ENCODE peak calls at places on chromosomes 13 and 19, in eight cellular contexts. One of them, this sample, is unnamed.

GRCh38 chr19:38693380-38694223 is 46.2 kb downstream of the ACTN4 start:
- DNase-seq in natural killer cell: peak; percentile 58
- DNase-seq in tibial nerve: no peak
- DNase-seq in mesothelial cell of epicardium: no peak
- DNase-seq in fibroblast of the aortic adventitia: peak; percentile 69
- DNase-seq in CD4-positive, alpha-beta T cell: no peak
- DNase-seq in spleen: peak; percentile 88
- DNase-seq in CD8-positive, alpha-beta T cell: no peak
- DNase-seq in this sample: no peak

GRCh38 chr13:93685900-93686299 is 459.3 kb downstream of the GPC6 start:
- DNase-seq in natural killer cell: no peak
- DNase-seq in tibial nerve: no peak
- DNase-seq in mesothelial cell of epicardium: no peak
- DNase-seq in fibroblast of the aortic adventitia: no peak
- DNase-seq in CD4-positive, alpha-beta T cell: no peak
- DNase-seq in spleen: no peak
- DNase-seq in CD8-positive, alpha-beta T cell: no peak
- DNase-seq in this sample: no peak

GRCh38 chr19:29528350-29528945 is 2.7 kb downstream of the VSTM2B start:
- DNase-seq in natural killer cell: peak; percentile 40
- DNase-seq in tibial nerve: peak; percentile 39
- DNase-seq in mesothelial cell of epicardium: peak; percentile 57
- DNase-seq in fibroblast of the aortic adventitia: peak; percentile 53
- DNase-seq in CD4-positive, alpha-beta T cell: peak; percentile 52
- DNase-seq in spleen: peak; percentile 78
- DNase-seq in CD8-positive, alpha-beta T cell: peak; percentile 2
- DNase-seq in this sample: no peak

GRCh38 chr13:112069063-112069726 is 2.2 kb downstream of the SOX1 start:
- DNase-seq in natural killer cell: no peak
- DNase-seq in tibial nerve: no peak
- DNase-seq in mesothelial cell of epicardium: no peak
- DNase-seq in fibroblast of the aortic adventitia: no peak
- DNase-seq in CD4-positive, alpha-beta T cell: no peak
- DNase-seq in spleen: peak; percentile 47
- DNase-seq in CD8-positive, alpha-beta T cell: no peak
- DNase-seq in this sample: no peak

GRCh38 chr13:35747594-35747993 is 271.1 kb upstream of the MAB21L1 start:
- DNase-seq in natural killer cell: no peak
- DNase-seq in tibial nerve: no peak
- DNase-seq in mesothelial cell of epicardium: no peak
- DNase-seq in fibroblast of the aortic adventitia: peak; percentile 38
- DNase-seq in CD4-positive, alpha-beta T cell: no peak
- DNase-seq in spleen: no peak
- DNase-seq in CD8-positive, alpha-beta T cell: no peak
- DNase-seq in this sample: no peak

GRCh38 chr19:19745496-19746285 is 12.8 kb upstream of the ZNF14 start:
- DNase-seq in natural killer cell: no peak
- DNase-seq in tibial nerve: no peak
- DNase-seq in mesothelial cell of epicardium: no peak
- DNase-seq in fibroblast of the aortic adventitia: no peak
- DNase-seq in CD4-positive, alpha-beta T cell: no peak
- DNase-seq in spleen: no peak
- DNase-seq in CD8-positive, alpha-beta T cell: no peak
- DNase-seq in this sample: no peak

GRCh38 chr19:1453525-1454371 is 3.8 kb downstream of the APC2 start:
- DNase-seq in natural killer cell: no peak
- DNase-seq in tibial nerve: peak; percentile 20
- DNase-seq in mesothelial cell of epicardium: no peak
- DNase-seq in fibroblast of the aortic adventitia: no peak
- DNase-seq in CD4-positive, alpha-beta T cell: no peak
- DNase-seq in spleen: no peak
- DNase-seq in CD8-positive, alpha-beta T cell: no peak
- DNase-seq in this sample: no peak

GRCh38 chr19:53879145-53880037 is 2.6 kb upstream of the PRKCG start:
- DNase-seq in natural killer cell: peak; percentile 79
- DNase-seq in tibial nerve: peak; percentile 88
- DNase-seq in mesothelial cell of epicardium: peak; percentile 96
- DNase-seq in fibroblast of the aortic adventitia: peak; percentile 89
- DNase-seq in CD4-positive, alpha-beta T cell: peak; percentile 81
- DNase-seq in spleen: peak; percentile 96
- DNase-seq in CD8-positive, alpha-beta T cell: peak; percentile 72
- DNase-seq in this sample: peak; percentile 74

GRCh38 chr13:98345103-98345899 is 168.2 kb upstream of the RNF113B start:
- DNase-seq in natural killer cell: no peak
- DNase-seq in tibial nerve: no peak
- DNase-seq in mesothelial cell of epicardium: no peak
- DNase-seq in fibroblast of the aortic adventitia: no peak
- DNase-seq in CD4-positive, alpha-beta T cell: no peak
- DNase-seq in spleen: no peak
- DNase-seq in CD8-positive, alpha-beta T cell: no peak
- DNase-seq in this sample: no peak

GRCh38 chr19:46426035-46426505 is 2.7 kb downstream of the PNMA8C start:
- DNase-seq in natural killer cell: no peak
- DNase-seq in tibial nerve: no peak
- DNase-seq in mesothelial cell of epicardium: no peak
- DNase-seq in fibroblast of the aortic adventitia: no peak
- DNase-seq in CD4-positive, alpha-beta T cell: no peak
- DNase-seq in spleen: no peak
- DNase-seq in CD8-positive, alpha-beta T cell: no peak
- DNase-seq in this sample: no peak

GRCh38 chr13:66560991-66561390 is 669.1 kb downstream of the PCDH9 start:
- DNase-seq in natural killer cell: no peak
- DNase-seq in tibial nerve: no peak
- DNase-seq in mesothelial cell of epicardium: no peak
- DNase-seq in fibroblast of the aortic adventitia: no peak
- DNase-seq in CD4-positive, alpha-beta T cell: no peak
- DNase-seq in spleen: no peak
- DNase-seq in CD8-positive, alpha-beta T cell: no peak
- DNase-seq in this sample: no peak

GRCh38 chr19:35621708-35622107 is 7.1 kb upstream of the RBM42 start:
- DNase-seq in natural killer cell: no peak
- DNase-seq in tibial nerve: no peak
- DNase-seq in mesothelial cell of epicardium: no peak
- DNase-seq in fibroblast of the aortic adventitia: no peak
- DNase-seq in CD4-positive, alpha-beta T cell: no peak
- DNase-seq in spleen: no peak
- DNase-seq in CD8-positive, alpha-beta T cell: no peak
- DNase-seq in this sample: no peak

GRCh38 chr19:35619290-35619923 is 6.9 kb downstream of the HAUS5 start:
- DNase-seq in natural killer cell: no peak
- DNase-seq in tibial nerve: no peak
- DNase-seq in mesothelial cell of epicardium: no peak
- DNase-seq in fibroblast of the aortic adventitia: no peak
- DNase-seq in CD4-positive, alpha-beta T cell: no peak
- DNase-seq in spleen: no peak
- DNase-seq in CD8-positive, alpha-beta T cell: no peak
- DNase-seq in this sample: no peak

GRCh38 chr19:35620001-35620400 is 7.5 kb downstream of the HAUS5 start:
- DNase-seq in natural killer cell: no peak
- DNase-seq in tibial nerve: no peak
- DNase-seq in mesothelial cell of epicardium: no peak
- DNase-seq in fibroblast of the aortic adventitia: no peak
- DNase-seq in CD4-positive, alpha-beta T cell: no peak
- DNase-seq in spleen: no peak
- DNase-seq in CD8-positive, alpha-beta T cell: no peak
- DNase-seq in this sample: no peak

GRCh38 chr19:35615036-35615435 is 2.5 kb downstream of the HAUS5 start:
- DNase-seq in natural killer cell: no peak
- DNase-seq in tibial nerve: no peak
- DNase-seq in mesothelial cell of epicardium: no peak
- DNase-seq in fibroblast of the aortic adventitia: no peak
- DNase-seq in CD4-positive, alpha-beta T cell: no peak
- DNase-seq in spleen: no peak
- DNase-seq in CD8-positive, alpha-beta T cell: no peak
- DNase-seq in this sample: no peak

DNA sequence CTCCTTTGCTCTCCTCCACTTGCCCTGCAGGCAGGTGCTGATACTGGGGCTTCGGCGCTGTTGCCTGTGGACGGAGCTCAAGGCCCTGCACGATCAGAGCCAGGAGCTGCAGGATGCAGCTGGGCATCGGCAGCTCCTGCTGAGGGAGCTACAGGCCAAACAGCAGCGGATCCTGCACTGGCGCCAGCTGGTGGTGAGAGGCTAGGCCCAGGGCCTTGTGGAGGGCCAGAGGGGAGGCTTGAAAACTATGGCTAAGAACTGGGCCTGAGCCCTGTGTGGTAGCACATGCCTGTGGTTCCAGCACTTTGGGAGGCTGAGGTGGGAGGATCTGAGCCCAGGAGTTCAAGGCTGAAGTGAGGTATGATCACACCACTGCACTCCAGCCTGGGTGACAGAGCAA is 6.3 kb downstream of the HAUS5 start:
- DNase-seq in natural killer cell: no peak
- DNase-seq in tibial nerve: no peak
- DNase-seq in mesothelial cell of epicardium: no peak
- DNase-seq in fibroblast of the aortic adventitia: no peak
- DNase-seq in CD4-positive, alpha-beta T cell: no peak
- DNase-seq in spleen: no peak
- DNase-seq in CD8-positive, alpha-beta T cell: no peak
- DNase-seq in this sample: no peak
- TF ChIP-seq CTCF in natural killer cell: no peak
- TF ChIP-seq CTCF in tibial nerve: no peak
- TF ChIP-seq CTCF in mesothelial cell of epicardium: no peak
- TF ChIP-seq CTCF in fibroblast of the aortic adventitia: no peak
- TF ChIP-seq CTCF in CD4-positive, alpha-beta T cell: no peak
- TF ChIP-seq CTCF in spleen: no peak
- TF ChIP-seq CTCF in CD8-positive, alpha-beta T cell: no peak
- TF ChIP-seq CTCF in this sample: no peak

GRCh38 chr13:81487151-81487550 is 1146.2 kb upstream of the SPRY2 start:
- DNase-seq in natural killer cell: no peak
- DNase-seq in tibial nerve: no peak
- DNase-seq in mesothelial cell of epicardium: no peak
- DNase-seq in fibroblast of the aortic adventitia: no peak
- DNase-seq in CD4-positive, alpha-beta T cell: no peak
- DNase-seq in spleen: no peak
- DNase-seq in CD8-positive, alpha-beta T cell: no peak
- DNase-seq in this sample: no peak
- TF ChIP-seq CTCF in natural killer cell: no peak
- TF ChIP-seq CTCF in tibial nerve: no peak
- TF ChIP-seq CTCF in mesothelial cell of epicardium: no peak
- TF ChIP-seq CTCF in fibroblast of the aortic adventitia: no peak
- TF ChIP-seq CTCF in CD4-positive, alpha-beta T cell: no peak
- TF ChIP-seq CTCF in spleen: no peak
- TF ChIP-seq CTCF in CD8-positive, alpha-beta T cell: no peak
- TF ChIP-seq CTCF in this sample: no peak

GRCh38 chr13:113763961-113764792 is 5.2 kb downstream of the TMEM255B start:
- DNase-seq in natural killer cell: no peak
- DNase-seq in tibial nerve: no peak
- DNase-seq in mesothelial cell of epicardium: no peak
- DNase-seq in fibroblast of the aortic adventitia: no peak
- DNase-seq in CD4-positive, alpha-beta T cell: no peak
- DNase-seq in spleen: peak; percentile 56
- DNase-seq in CD8-positive, alpha-beta T cell: no peak
- DNase-seq in this sample: no peak

GRCh38 chr13:113761136-113761535 is 2.1 kb downstream of the TMEM255B start:
- DNase-seq in natural killer cell: no peak
- DNase-seq in tibial nerve: no peak
- DNase-seq in mesothelial cell of epicardium: no peak
- DNase-seq in fibroblast of the aortic adventitia: no peak
- DNase-seq in CD4-positive, alpha-beta T cell: no peak
- DNase-seq in spleen: peak; percentile 64
- DNase-seq in CD8-positive, alpha-beta T cell: no peak
- DNase-seq in this sample: no peak

GRCh38 chr13:113762538-113762937 is 3.5 kb downstream of the TMEM255B start:
- DNase-seq in natural killer cell: no peak
- DNase-seq in tibial nerve: no peak
- DNase-seq in mesothelial cell of epicardium: no peak
- DNase-seq in fibroblast of the aortic adventitia: no peak
- DNase-seq in CD4-positive, alpha-beta T cell: no peak
- DNase-seq in spleen: peak; percentile 40
- DNase-seq in CD8-positive, alpha-beta T cell: no peak
- DNase-seq in this sample: no peak

GRCh38 chr13:113763254-113763653 is 4.2 kb downstream of the TMEM255B start:
- DNase-seq in natural killer cell: no peak
- DNase-seq in tibial nerve: no peak
- DNase-seq in mesothelial cell of epicardium: no peak
- DNase-seq in fibroblast of the aortic adventitia: no peak
- DNase-seq in CD4-positive, alpha-beta T cell: no peak
- DNase-seq in spleen: peak; percentile 51
- DNase-seq in CD8-positive, alpha-beta T cell: no peak
- DNase-seq in this sample: no peak

GRCh38 chr13:113762075-113762474 is 3.0 kb downstream of the TMEM255B start:
- DNase-seq in natural killer cell: no peak
- DNase-seq in tibial nerve: no peak
- DNase-seq in mesothelial cell of epicardium: no peak
- DNase-seq in fibroblast of the aortic adventitia: no peak
- DNase-seq in CD4-positive, alpha-beta T cell: no peak
- DNase-seq in spleen: no peak
- DNase-seq in CD8-positive, alpha-beta T cell: no peak
- DNase-seq in this sample: no peak
- TF ChIP-seq CTCF in natural killer cell: no peak
- TF ChIP-seq CTCF in tibial nerve: no peak
- TF ChIP-seq CTCF in mesothelial cell of epicardium: no peak
- TF ChIP-seq CTCF in fibroblast of the aortic adventitia: no peak
- TF ChIP-seq CTCF in CD4-positive, alpha-beta T cell: no peak
- TF ChIP-seq CTCF in spleen: no peak
- TF ChIP-seq CTCF in CD8-positive, alpha-beta T cell: no peak
- TF ChIP-seq CTCF in this sample: no peak

GRCh38 chr19:12610540-12611360 is at the start of the genes ZNF490 and ZNF791:
- DNase-seq in natural killer cell: peak; percentile 95
- DNase-seq in tibial nerve: peak; percentile 100
- DNase-seq in mesothelial cell of epicardium: peak; percentile 95
- DNase-seq in fibroblast of the aortic adventitia: peak; percentile 97
- DNase-seq in CD4-positive, alpha-beta T cell: peak; percentile 95
- DNase-seq in spleen: peak; percentile 98
- DNase-seq in CD8-positive, alpha-beta T cell: peak; percentile 93
- DNase-seq in this sample: peak; percentile 89
- TF ChIP-seq CTCF in natural killer cell: no peak
- TF ChIP-seq CTCF in tibial nerve: no peak
- TF ChIP-seq CTCF in mesothelial cell of epicardium: no peak
- TF ChIP-seq CTCF in fibroblast of the aortic adventitia: peak; percentile 21
- TF ChIP-seq CTCF in CD4-positive, alpha-beta T cell: no peak
- TF ChIP-seq CTCF in spleen: no peak
- TF ChIP-seq CTCF in CD8-positive, alpha-beta T cell: no peak
- TF ChIP-seq CTCF in this sample: no peak

This sample was measured in activated B cell treated with CpG ODN at 0.5 μM for 24 hours.